ENCODE peak calls at places on chromosomes 4 and X, in eight cellular contexts. H, R, J, V, G, S, E and Q are unnamed samples. For H3K9me3 and H3K4me1, the result is how much of the 10 kb centered on the place peaks cover.

GRCh38 chr4:53197760-53198150 is 168.1 kb downstream of the SCFD2 start:
- DNase-seq in H (no peak), R (no peak), J (no peak), V (no peak), G (no peak), S (no peak), E (no peak), Q (no peak)

GRCh38 chr4:7820031-7820825 is 119.4 kb downstream of the AFAP1 start:
- DNase-seq in H (no peak), R (no peak), J (no peak), V (no peak), G (no peak), S (no peak), E (no peak), Q (no peak)

GRCh38 chr4:157315968-157316367 is 95.4 kb downstream of the GRIA2 start:
- DNase-seq in H (no peak), R (no peak), J (no peak), V (no peak), G (no peak), S (no peak), E (no peak), Q (no peak)

GRCh38 chrX:43822015-43822414 is 60.2 kb downstream of the MAOB start:
- DNase-seq in H (peak), R (no peak), J (no peak), V (no peak), G (no peak), S (no peak), E (no peak), Q (no peak)

GRCh38 chr4:135948797-135949196 is 1583.5 kb downstream of the PCDH18 start:
- DNase-seq in H (no peak), R (no peak), J (no peak), V (no peak), G (no peak), S (no peak), E (no peak), Q (no peak)

GRCh38 chr4:113355550-113356371 is 306.3 kb downstream of the ANK2 start:
- DNase-seq in H (peak), R (peak), J (no peak), V (peak), G (peak), S (no peak), E (no peak), Q (peak)

GRCh38 chrX:65731684-65732289 is 64.3 kb downstream of the MSN start:
- DNase-seq in H (no peak), R (no peak), J (no peak), V (no peak), G (no peak), S (no peak), E (no peak), Q (no peak)

GRCh38 chr4:94412019-94413017 is 39.4 kb upstream of the PDLIM5 start:
- DNase-seq in H (peak), R (no peak), J (peak), V (peak), G (no peak), S (no peak), E (no peak), Q (no peak)

GRCh38 chr4:113394730-113395530 is 345.5 kb downstream of the ANK2 start:
- DNase-seq in H (peak), R (peak), J (peak), V (peak), G (no peak), S (peak), E (peak), Q (peak)

GRCh38 chrX:24148535-24149345 is 789 bp upstream of the ZFX start:
- DNase-seq in H (peak), R (no peak), J (no peak), V (peak), G (no peak), S (no peak), E (peak), Q (no peak)

GRCh38 chrX:47643926-47644325 is 6.4 kb downstream of the ELK1 start:
- DNase-seq in H (peak), R (no peak), J (peak), V (no peak), G (no peak), S (no peak), E (peak), Q (no peak)

GRCh38 chr4:58553679-58554078 is 1443.5 kb upstream of the IGFBP7 start:
- DNase-seq in H (no peak), R (no peak), J (no peak), V (no peak), G (no peak), S (no peak), E (no peak), Q (no peak)

GRCh38 chr4:111562811-111563210 is 582.4 kb upstream of the FAM241A start:
- DNase-seq in H (peak), R (no peak), J (no peak), V (no peak), G (no peak), S (no peak), E (no peak), Q (no peak)

GRCh38 chr4:1198070-1198844 is 25.9 kb upstream of the SPON2 start:
- DNase-seq in H (peak), R (no peak), J (no peak), V (peak), G (no peak), S (peak), E (no peak), Q (no peak)

GRCh38 chr4:189128341-189128740 is 812.3 kb upstream of the FRG1 start:
- DNase-seq in H (no peak), R (no peak), J (no peak), V (no peak), G (no peak), S (no peak), E (no peak), Q (no peak)

GRCh38 chrX:19904778-19905367 is 17.5 kb upstream of the SH3KBP1 start:
- DNase-seq in H (peak), R (peak), J (peak), V (peak), G (no peak), S (peak), E (no peak), Q (peak)

GRCh38 chr4:184907810-184908209 is 82.0 kb upstream of the ACSL1 start:
- DNase-seq in H (no peak), R (no peak), J (no peak), V (no peak), G (no peak), S (no peak), E (no peak), Q (no peak)

GRCh38 chrX:70253377-70254062 is 6.5 kb downstream of the P2RY4 start:
- DNase-seq in H (peak), R (no peak), J (no peak), V (no peak), G (no peak), S (no peak), E (no peak), Q (no peak)

GRCh38 chr4:176464748-176465147 is 145.0 kb downstream of the SPCS3 start:
- DNase-seq in H (no peak), R (no peak), J (no peak), V (no peak), G (no peak), S (no peak), E (no peak), Q (no peak)

GRCh38 chr4:107600993-107601392 is 119.0 kb downstream of the PAPSS1 start:
- DNase-seq in H (no peak), R (no peak), J (no peak), V (no peak), G (no peak), S (no peak), E (no peak), Q (no peak)

GRCh38 chr4:126834854-126835253 is 797.9 kb upstream of the INTU start:
- DNase-seq in H (no peak), R (no peak), J (no peak), V (no peak), G (no peak), S (no peak), E (no peak), Q (no peak)

GRCh38 chr4:119041951-119042560 is 93.6 kb upstream of the MYOZ2 start:
- DNase-seq in H (peak), R (peak), J (peak), V (peak), G (no peak), S (peak), E (peak), Q (peak)

GRCh38 chr4:147407261-147408045 is 73.4 kb upstream of the EDNRA start:
- DNase-seq in H (no peak), R (no peak), J (no peak), V (no peak), G (no peak), S (peak), E (peak), Q (no peak)

GRCh38 chr4:7777871-7778523 is 161.7 kb downstream of the AFAP1 start:
- DNase-seq in H (no peak), R (no peak), J (no peak), V (no peak), G (peak), S (no peak), E (no peak), Q (no peak)

GRCh38 chr4:53905935-53906377 is 158.4 kb downstream of the CHIC2 start:
- DNase-seq in H (peak), R (no peak), J (peak), V (peak), G (no peak), S (peak), E (peak), Q (peak)

GRCh38 chr4:184538023-184538599 is 63.8 kb upstream of the IRF2 start:
- DNase-seq in H (peak), R (peak), J (peak), V (peak), G (peak), S (peak), E (peak), Q (peak)

GRCh38 chr4:159006202-159006601 is 96.7 kb upstream of the RAPGEF2 start:
- DNase-seq in H (peak), R (no peak), J (no peak), V (peak), G (no peak), S (no peak), E (no peak), Q (no peak)

GRCh38 chr4:522438-522837 is 23.4 kb downstream of the PIGG start:
- DNase-seq in H (no peak), R (no peak), J (no peak), V (no peak), G (peak), S (no peak), E (no peak), Q (no peak)

GRCh38 chr4:6221296-6221850 is 21.0 kb upstream of the JAKMIP1 start:
- DNase-seq in H (no peak), R (no peak), J (no peak), V (no peak), G (no peak), S (no peak), E (no peak), Q (no peak)
- H3K4me3 ChIP-seq in H (no peak), R (no peak), J (peak), V (peak), G (no peak), S (peak), E (no peak), Q (peak)

DNA sequence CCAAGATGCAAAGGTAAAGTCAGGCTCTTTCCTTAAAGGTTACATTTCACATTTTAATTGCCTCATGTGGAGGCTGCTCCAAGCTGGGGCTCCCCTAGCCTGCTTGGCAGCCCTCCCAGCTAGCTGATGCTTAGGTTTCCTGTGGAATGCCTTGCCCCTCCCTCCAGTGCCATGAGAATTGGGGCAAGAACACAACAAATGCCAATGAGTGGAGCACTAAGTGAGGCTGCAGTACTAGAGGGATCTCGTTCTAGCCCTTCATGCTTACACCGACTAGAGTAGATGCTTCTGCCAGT is 597.7 kb downstream of the MID1IP1 start:
- DNase-seq in H (no peak), R (no peak), J (no peak), V (no peak), G (no peak), S (no peak), E (peak), Q (no peak)
- H3K9me3 ChIP-seq in H (under half), R (under half), J (under half), V (under half), G (under half), S (under half), E (under half), Q (under half)

DNA sequence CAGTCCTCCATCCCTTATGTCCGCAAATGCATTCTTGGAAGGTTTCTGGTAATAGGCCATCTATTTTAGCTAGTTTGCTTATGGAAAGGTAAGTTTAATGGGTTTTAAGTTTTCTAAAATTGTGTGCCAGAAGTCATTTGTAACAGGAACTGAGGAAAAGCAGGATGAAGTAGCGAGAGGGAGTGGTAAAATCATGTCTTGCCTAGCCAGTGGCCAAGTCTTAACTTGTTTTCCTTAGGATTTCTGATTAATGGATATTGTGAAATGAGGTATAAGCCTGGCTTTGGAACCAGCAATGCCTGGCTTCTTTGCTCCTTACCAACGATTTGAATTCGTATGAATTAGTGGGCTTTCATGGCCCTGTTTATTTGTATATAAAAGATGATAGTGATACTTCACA is 7.3 kb downstream of the SEC24B start:
- DNase-seq in H (no peak), R (no peak), J (no peak), V (no peak), G (no peak), S (no peak), E (no peak), Q (no peak)
- H3K4me1 ChIP-seq in H (under half), R (half or more), J (under half), V (under half), G (under half), S (under half), E (under half), Q (under half)

GRCh38 chr4:164623099-164623498 is 130.8 kb upstream of the SMIM31 start:
- DNase-seq in H (no peak), R (no peak), J (no peak), V (no peak), G (no peak), S (no peak), E (no peak), Q (no peak)
- H3K4me3 ChIP-seq in H (no peak), R (no peak), J (no peak), V (no peak), G (no peak), S (no peak), E (no peak), Q (no peak)

GRCh38 chr4:129063640-129064039 is 29.7 kb downstream of the SCLT1 start:
- DNase-seq in H (no peak), R (no peak), J (no peak), V (no peak), G (no peak), S (no peak), E (no peak), Q (no peak)

GRCh38 chr4:129062580-129062979 is 30.8 kb downstream of the SCLT1 start:
- DNase-seq in H (no peak), R (no peak), J (no peak), V (no peak), G (no peak), S (no peak), E (no peak), Q (no peak)

GRCh38 chr4:129064717-129065116 is 28.6 kb downstream of the SCLT1 start:
- DNase-seq in H (peak), R (no peak), J (no peak), V (no peak), G (no peak), S (no peak), E (no peak), Q (no peak)

GRCh38 chr4:129059028-129059427 is 34.3 kb downstream of the SCLT1 start:
- DNase-seq in H (no peak), R (no peak), J (no peak), V (no peak), G (no peak), S (no peak), E (no peak), Q (no peak)
- H3K9me3 ChIP-seq in H (under half), R (half or more), J (under half), V (under half), G (half or more), S (under half), E (under half), Q (under half)